ENCODE peak calls at places on chromosomes 5 and 9, in ten cellular contexts. M, W, U, Z, B, D, V, G, A and T are unnamed samples.

GRCh38 chr5:124060010-124060409 is 548.0 kb downstream of the CSNK1G3 start:
- DNase-seq in M (no peak), W (no peak), U (no peak), Z (no peak), B (no peak), D (no peak), V (no peak), G (no peak), A (no peak), T (no peak)

GRCh38 chr9:36963356-36963755 is 70.7 kb downstream of the PAX5 start:
- DNase-seq in M (no peak), W (no peak), U (no peak), Z (peak; percentile 36), B (no peak), D (no peak), V (no peak), G (no peak), A (no peak), T (no peak)

GRCh38 chr5:131747180-131748105 is 49.4 kb downstream of the FNIP1 start:
- DNase-seq in M (no peak), W (peak; percentile 39), U (no peak), Z (no peak), B (no peak), D (peak; percentile 40), V (no peak), G (peak; percentile 50), A (no peak), T (no peak)

GRCh38 chr9:69180670-69181069 is 6.6 kb downstream of the TJP2 start:
- DNase-seq in M (no peak), W (peak; percentile 98), U (no peak), Z (no peak), B (peak; percentile 58), D (peak; percentile 96), V (peak; percentile 85), G (peak; percentile 96), A (peak; percentile 63), T (peak; percentile 91)

GRCh38 chr5:16489322-16489791 is 23.8 kb upstream of the ZNF622 start:
- DNase-seq in M (no peak), W (peak; percentile 76), U (peak; percentile 53), Z (no peak), B (no peak), D (peak; percentile 67), V (peak; percentile 36), G (peak; percentile 62), A (no peak), T (no peak)

GRCh38 chr9:93028448-93029006 is 30.0 kb upstream of the SUSD3 start:
- DNase-seq in M (no peak), W (peak; percentile 22), U (no peak), Z (no peak), B (peak; percentile 36), D (no peak), V (no peak), G (no peak), A (no peak), T (no peak)

GRCh38 chr9:117545846-117546245 is 131.0 kb upstream of the ASTN2 start:
- DNase-seq in M (no peak), W (no peak), U (no peak), Z (no peak), B (no peak), D (no peak), V (no peak), G (no peak), A (no peak), T (no peak)

GRCh38 chr5:109252731-109253130 is 157.0 kb downstream of the PJA2 start:
- DNase-seq in M (no peak), W (no peak), U (no peak), Z (peak; percentile 36), B (no peak), D (no peak), V (peak; percentile 44), G (no peak), A (no peak), T (no peak)

GRCh38 chr9:130432796-130433167 is 12.0 kb upstream of the ASS1 start:
- DNase-seq in M (no peak), W (no peak), U (peak; percentile 34), Z (no peak), B (no peak), D (no peak), V (no peak), G (no peak), A (no peak), T (no peak)

GRCh38 chr9:130431536-130432303 is 13.0 kb upstream of the ASS1 start:
- DNase-seq in M (no peak), W (no peak), U (no peak), Z (no peak), B (no peak), D (no peak), V (no peak), G (no peak), A (no peak), T (no peak)

GRCh38 chr9:130432362-130432761 is 12.4 kb upstream of the ASS1 start:
- DNase-seq in M (no peak), W (no peak), U (no peak), Z (no peak), B (no peak), D (no peak), V (no peak), G (no peak), A (no peak), T (no peak)

GRCh38 chr9:130433168-130433946 is 11.4 kb upstream of the ASS1 start:
- DNase-seq in M (no peak), W (peak; percentile 31), U (peak; percentile 91), Z (peak; percentile 90), B (no peak), D (peak; percentile 46), V (peak; percentile 69), G (peak; percentile 67), A (no peak), T (no peak)

DNA sequence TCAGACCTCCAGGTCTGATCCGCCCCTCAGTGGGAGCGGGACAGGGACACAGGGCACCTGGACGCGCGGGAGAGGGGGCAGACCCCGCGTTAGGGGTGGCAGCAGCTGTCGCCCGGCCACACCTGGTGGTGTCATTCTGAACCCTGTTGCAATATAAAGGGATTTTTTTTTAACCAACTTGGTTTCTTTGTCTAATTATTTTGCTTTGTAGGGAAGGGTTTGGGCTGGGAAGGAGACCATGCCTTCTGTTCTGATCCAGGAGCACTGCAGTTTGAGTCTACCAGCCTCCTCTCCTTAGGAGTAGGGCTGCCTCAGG is 10.9 kb upstream of the ASS1 start:
- DNase-seq in M (no peak), W (no peak), U (no peak), Z (no peak), B (no peak), D (no peak), V (no peak), G (no peak), A (no peak), T (no peak)
- H3K4me3 ChIP-seq in M (no peak overlapping the region), W (no peak overlapping the region), U (peak overlapping the region; percentile 56), Z (peak overlapping the region; percentile 78), B (no peak overlapping the region), D (no peak overlapping the region), V (no peak overlapping the region), G (no peak overlapping the region), A (no peak overlapping the region), T (no peak overlapping the region)

GRCh38 chr5:144142030-144142825 is 28.2 kb downstream of the YIPF5 start:
- DNase-seq in M (no peak), W (peak; percentile 70), U (peak; percentile 65), Z (peak; percentile 53), B (no peak), D (peak; percentile 60), V (peak; percentile 73), G (peak; percentile 62), A (no peak), T (peak; percentile 23)
- H3K4me3 ChIP-seq in M (no peak overlapping the region), W (no peak overlapping the region), U (no peak overlapping the region), Z (no peak overlapping the region), B (no peak overlapping the region), D (no peak overlapping the region), V (no peak overlapping the region), G (no peak overlapping the region), A (no peak overlapping the region), T (no peak overlapping the region)

GRCh38 chr5:151683936-151684586 is 2.7 kb downstream of the SPARC start:
- DNase-seq in M (no peak), W (peak; percentile 45), U (no peak), Z (no peak), B (no peak), D (no peak), V (no peak), G (peak; percentile 54), A (no peak), T (no peak)

GRCh38 chr5:151682751-151683331 is 3.9 kb downstream of the SPARC start:
- DNase-seq in M (no peak), W (peak; percentile 59), U (no peak), Z (no peak), B (no peak), D (no peak), V (no peak), G (peak; percentile 61), A (no peak), T (no peak)

GRCh38 chr5:151683444-151683843 is 3.3 kb downstream of the SPARC start:
- DNase-seq in M (no peak), W (peak; percentile 17), U (no peak), Z (no peak), B (no peak), D (no peak), V (no peak), G (no peak), A (no peak), T (no peak)

GRCh38 chr5:151680944-151681427 is 5.7 kb downstream of the SPARC start:
- DNase-seq in M (no peak), W (peak; percentile 49), U (no peak), Z (no peak), B (no peak), D (no peak), V (peak; percentile 69), G (peak; percentile 41), A (no peak), T (no peak)

DNA sequence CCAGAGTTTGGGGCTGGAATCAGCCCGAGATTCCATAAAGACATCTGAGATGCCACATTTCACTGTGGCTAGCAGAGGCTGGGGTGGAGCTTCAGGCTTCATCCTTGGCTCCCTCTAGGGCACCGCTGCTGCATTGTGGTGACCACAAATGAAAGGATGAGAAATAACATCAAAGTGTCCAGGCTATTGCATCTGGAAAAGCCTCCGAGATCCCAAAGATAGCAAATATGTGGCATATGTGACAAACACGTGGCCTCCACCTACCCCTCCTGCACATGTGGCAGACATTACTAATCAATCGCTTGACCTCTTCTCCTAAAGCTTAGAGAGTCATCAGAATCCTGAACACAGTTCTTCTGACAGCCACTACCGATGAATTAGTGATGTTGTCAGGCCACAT is 4.5 kb downstream of the SPARC start:
- DNase-seq in M (no peak), W (peak; percentile 64), U (no peak), Z (no peak), B (no peak), D (no peak), V (no peak), G (peak; percentile 57), A (no peak), T (no peak)
- H3K4me3 ChIP-seq in M (no peak overlapping the region), W (no peak overlapping the region), U (no peak overlapping the region), Z (no peak overlapping the region), B (no peak overlapping the region), D (no peak overlapping the region), V (no peak overlapping the region), G (no peak overlapping the region), A (peak overlapping the region; percentile 66), T (peak overlapping the region; percentile 73)

DNA sequence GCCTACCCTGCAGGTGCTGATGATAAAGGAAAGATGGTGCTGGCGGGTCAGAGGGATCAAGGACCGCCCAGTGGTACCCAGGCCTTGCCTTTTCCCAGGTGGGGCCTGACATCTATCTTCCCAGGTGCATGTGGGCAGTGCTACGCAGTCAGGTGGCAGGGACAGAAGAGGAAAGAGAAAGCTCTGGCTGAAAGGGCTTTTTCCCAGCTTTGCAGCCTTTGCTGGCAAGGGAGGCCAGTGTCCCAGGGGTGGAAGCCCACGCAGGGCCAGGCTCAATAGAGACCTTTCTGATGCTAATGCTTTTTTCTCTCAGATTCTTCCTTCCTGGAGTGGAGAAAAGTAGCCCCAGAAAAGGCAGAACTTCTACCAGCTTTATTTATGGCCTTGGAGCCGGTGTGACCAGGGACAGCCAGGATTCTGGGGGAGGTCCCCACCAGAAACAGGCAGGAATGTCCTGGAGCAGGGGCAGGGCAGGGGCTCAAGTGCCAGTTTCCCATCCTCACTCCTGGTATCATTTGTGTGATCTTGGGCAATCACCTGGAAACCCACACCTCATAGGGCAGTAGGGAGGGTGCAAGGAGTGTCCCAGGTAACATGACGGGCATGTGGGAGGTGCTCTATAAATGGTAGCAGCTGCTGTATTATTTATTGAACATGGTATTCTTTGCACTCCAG is 36.9 kb downstream of the FABP6 start:
- DNase-seq in M (no peak), W (no peak), U (no peak), Z (peak; percentile 63), B (no peak), D (no peak), V (no peak), G (no peak), A (no peak), T (no peak)
- H3K4me3 ChIP-seq in M (no peak overlapping the region), W (no peak overlapping the region), U (no peak overlapping the region), Z (no peak overlapping the region), B (no peak overlapping the region), D (no peak overlapping the region), V (no peak overlapping the region), G (no peak overlapping the region), A (no peak overlapping the region), T (no peak overlapping the region)